ENCODE peak calls at places on chromosome 19, in six cellular contexts. L is NCI-H2081, S is C1 segment of cervical spinal cord, H is mucosa of descending colon, D is omental fat pad, K is tibial artery. O is an unnamed sample.

GRCh38 chr19:34974631-34975030 is 10.6 kb upstream of the ZNF792 start:
- DNase-seq in L (no peak), K (no peak), S (no peak), H (no peak), D (no peak), O (no peak)

GRCh38 chr19:5093297-5093858 is 124.5 kb downstream of the KDM4B start:
- DNase-seq in H (no peak), L (peak), K (no peak), D (no peak), S (no peak), O (peak)

GRCh38 chr19:49439841-49440240 is 1.5 kb downstream of the SLC17A7 start:
- DNase-seq in D (no peak), K (no peak), H (no peak), L (no peak), S (no peak), O (no peak)

GRCh38 chr19:49431330-49431749 is 6.2 kb downstream of the GFY start:
- DNase-seq in D (no peak), K (no peak), L (no peak), H (peak), S (no peak), O (no peak)

GRCh38 chr19:48746738-48747575 is at the start of gene IZUMO1:
- DNase-seq in L (no peak), K (peak), D (peak), S (peak), H (no peak), O (peak)

GRCh38 chr19:19752760-19753403 is 20.0 kb upstream of the ZNF14 start:
- DNase-seq in H (no peak), S (no peak), D (no peak), L (no peak), K (no peak), O (no peak)

GRCh38 chr19:31054430-31054829 is 294.8 kb downstream of the TSHZ3 start:
- DNase-seq in H (no peak), D (no peak), S (no peak), L (no peak), K (no peak), O (peak)

GRCh38 chr19:45790942-45791341 is 1.7 kb downstream of the DMWD start:
- DNase-seq in K (no peak), H (no peak), D (no peak), L (no peak), S (peak), O (no peak)

GRCh38 chr19:13640611-13641010 is 123.7 kb upstream of the MRI1 start:
- DNase-seq in L (no peak), K (no peak), D (no peak), S (no peak), H (no peak), O (no peak)

GRCh38 chr19:47315125-47315821 is 5.6 kb downstream of the C5AR1 start:
- DNase-seq in S (peak), H (no peak), L (no peak), D (no peak), K (peak), O (peak)

GRCh38 chr19:33147538-33147937 is 15.6 kb downstream of the WDR88 start:
- DNase-seq in K (no peak), S (no peak), H (no peak), L (no peak), D (no peak), O (no peak)

GRCh38 chr19:6087074-6087506 is 23.2 kb downstream of the RFX2 start:
- DNase-seq in K (no peak), S (no peak), L (peak), H (no peak), D (no peak), O (peak)

GRCh38 chr19:17719730-17720486 is 628 bp downstream of the MAP1S start:
- DNase-seq in L (peak), H (peak), S (no peak), D (no peak), K (no peak), O (no peak)

GRCh38 chr19:45518469-45518826 is 11.2 kb downstream of the VASP start:
- DNase-seq in K (no peak), D (no peak), S (no peak), H (peak), L (no peak), O (no peak)

GRCh38 chr19:1082165-1082927 is 12.8 kb downstream of the POLR2E start:
- DNase-seq in S (no peak), D (no peak), L (peak), H (peak), K (no peak), O (no peak)

GRCh38 chr19:996051-996838 is 4.0 kb upstream of the GRIN3B start:
- DNase-seq in K (no peak), L (peak), D (no peak), S (no peak), H (peak), O (no peak)

GRCh38 chr19:45498411-45499195 is at the start of gene PPM1N:
- DNase-seq in K (no peak), S (no peak), H (peak), D (no peak), L (no peak), O (no peak)

GRCh38 chr19:39182174-39182505 is 14.6 kb upstream of the NCCRP1 start:
- DNase-seq in S (no peak), K (no peak), L (no peak), D (no peak), H (no peak), O (no peak)

GRCh38 chr19:48918071-48918470 is 15.4 kb upstream of the DHDH start:
- DNase-seq in H (no peak), S (no peak), L (no peak), K (no peak), D (no peak), O (no peak)

GRCh38 chr19:45595814-45596213 is 6.2 kb downstream of the GPR4 start:
- DNase-seq in S (no peak), L (no peak), D (no peak), H (no peak), K (no peak), O (peak)

GRCh38 chr19:38663957-38664502 is 16.6 kb downstream of the ACTN4 start:
- DNase-seq in K (peak), H (no peak), L (no peak), S (peak), D (no peak), O (peak)

GRCh38 chr19:38729653-38730469 is 14.4 kb downstream of the CAPN12 start:
- DNase-seq in L (peak), K (peak), D (peak), S (peak), H (peak), O (peak)

GRCh38 chr19:18662972-18663732 is 20.3 kb upstream of the CRTC1 start:
- DNase-seq in K (peak), D (no peak), H (no peak), L (no peak), S (no peak), O (no peak)

GRCh38 chr19:48565090-48565489 is 13.1 kb downstream of the SULT2B1 start:
- DNase-seq in S (no peak), H (no peak), D (no peak), L (no peak), K (no peak), O (no peak)

GRCh38 chr19:13143135-13143534 is 7.0 kb downstream of the STX10 start:
- DNase-seq in K (no peak), H (no peak), D (no peak), S (no peak), L (no peak), O (no peak)

GRCh38 chr19:10258080-10258710 is 6.2 kb downstream of the MRPL4 start:
- DNase-seq in K (no peak), L (no peak), H (no peak), D (no peak), S (no peak), O (no peak)

GRCh38 chr19:2122251-2122650 is 25.5 kb downstream of the IZUMO4 start:
- DNase-seq in S (no peak), L (no peak), D (no peak), K (no peak), H (peak), O (no peak)

GRCh38 chr19:17687857-17688784 is at the start of gene UNC13A:
- DNase-seq in K (no peak), H (no peak), D (no peak), L (peak), S (no peak), O (peak)

GRCh38 chr19:750640-751423 is at the start of gene MISP:
- DNase-seq in H (peak), L (peak), S (no peak), D (no peak), K (no peak), O (no peak)

GRCh38 chr19:1566392-1567115 is 1.6 kb downstream of the MEX3D start:
- DNase-seq in L (peak), D (no peak), K (peak), H (peak), S (peak), O (peak)

GRCh38 chr19:814108-815078 is 7.4 kb downstream of the PLPPR3 start:
- DNase-seq in H (no peak), D (no peak), K (no peak), S (no peak), L (no peak), O (peak)

GRCh38 chr19:5125376-5125775 is 156.5 kb downstream of the KDM4B start:
- DNase-seq in K (no peak), D (no peak), S (no peak), H (no peak), L (no peak), O (no peak)

GRCh38 chr19:43532571-43532961 is 422 bp upstream of the ZNF575 start:
- DNase-seq in K (peak), S (no peak), L (no peak), H (peak), D (no peak), O (peak)

GRCh38 chr19:17681505-17682125 is 6.5 kb downstream of the UNC13A start:
- DNase-seq in D (no peak), S (no peak), L (no peak), K (no peak), H (no peak), O (peak)

GRCh38 chr19:46426506-46427162 is 2.1 kb downstream of the PNMA8C start:
- DNase-seq in K (peak), H (no peak), D (no peak), S (peak), L (peak), O (peak)

O was measured in heart left ventricle.